ENCODE peak calls at places on chromosomes 2 and 18, in nine cellular contexts. Z, T, N, H, Y, P, O, A and C are unnamed samples.

GRCh38 chr2:100791294-100791935 is 28.5 kb upstream of the NPAS2 start:
- DNase-seq in T (no peak), P (no peak), Y (no peak), A (no peak), H (no peak), O (no peak), N (no peak), Z (no peak), C (no peak)

GRCh38 chr2:20421988-20422678 is 24.7 kb upstream of the RHOB start:
- DNase-seq in Y (peak; percentile 76), T (peak; percentile 41), N (no peak), H (no peak), A (peak; percentile 85), Z (peak; percentile 96), P (peak; percentile 82), O (peak; percentile 95), C (peak; percentile 97)

GRCh38 chr2:20179179-20179754 is 45.7 kb downstream of the SDC1 start:
- DNase-seq in T (no peak), O (no peak), N (no peak), Y (no peak), Z (no peak), H (no peak), P (no peak), A (no peak), C (no peak)

GRCh38 chr2:206275274-206276160 is 1.1 kb downstream of the ZDBF2 start:
- DNase-seq in H (peak; percentile 59), A (no peak), P (peak; percentile 29), T (no peak), N (no peak), Z (no peak), Y (peak; percentile 8), O (peak; percentile 53), C (no peak)

GRCh38 chr2:97724073-97724410 is 10.7 kb downstream of the ZAP70 start:
- DNase-seq in O (no peak), N (no peak), P (no peak), A (no peak), Z (no peak), T (no peak), H (no peak), Y (no peak), C (no peak)

GRCh38 chr2:9847140-9847539 is 3.9 kb downstream of the TAF1B start:
- DNase-seq in N (no peak), A (no peak), H (no peak), Z (no peak), O (peak; percentile 13), P (peak; percentile 67), Y (peak; percentile 56), T (no peak), C (no peak)

GRCh38 chr2:20001361-20001863 is 11.1 kb downstream of the MATN3 start:
- DNase-seq in O (no peak), P (peak; percentile 78), Y (no peak), N (no peak), T (no peak), A (no peak), Z (no peak), H (no peak), C (no peak)

GRCh38 chr2:201608021-201608420 is 35.3 kb downstream of the TMEM237 start:
- DNase-seq in H (no peak), N (no peak), P (no peak), Y (no peak), A (no peak), O (no peak), Z (no peak), T (no peak), C (no peak)

GRCh38 chr2:230713331-230714121 is 884 bp downstream of the CAB39 start:
- DNase-seq in O (peak; percentile 69), T (no peak), N (peak; percentile 51), A (peak; percentile 24), Y (no peak), H (peak; percentile 16), Z (peak; percentile 42), P (no peak), C (peak; percentile 73)

GRCh38 chr18:31429623-31430022 is 17.9 kb upstream of the DSG3 start:
- DNase-seq in T (no peak), A (no peak), Y (no peak), N (no peak), O (no peak), Z (no peak), P (peak; percentile 83), H (peak; percentile 10), C (no peak)

GRCh38 chr2:65164379-65165023 is 34.6 kb upstream of the RAB1A start:
- DNase-seq in H (no peak), A (no peak), Z (no peak), P (no peak), Y (no peak), O (peak; percentile 31), T (no peak), N (no peak), C (no peak)

GRCh38 chr2:166156985-166157490 is 29.2 kb upstream of the SCN1A start:
- DNase-seq in P (no peak), N (no peak), A (no peak), Y (no peak), H (no peak), T (no peak), O (no peak), Z (no peak), C (no peak)

GRCh38 chr2:68971591-68972231 is 2.7 kb upstream of the GKN1 start:
- DNase-seq in Z (peak; percentile 91), N (no peak), A (no peak), P (peak; percentile 49), Y (peak; percentile 97), T (peak; percentile 73), H (peak; percentile 98), O (peak; percentile 95), C (no peak)

GRCh38 chr2:132936261-132936660 is 266.3 kb upstream of the LYPD1 start:
- DNase-seq in Y (no peak), Z (no peak), N (no peak), H (no peak), A (no peak), O (peak; percentile 5), P (peak; percentile 36), T (no peak), C (no peak)

GRCh38 chr18:1865869-1866268 is 705.4 kb downstream of the METTL4 start:
- DNase-seq in Y (no peak), T (no peak), N (no peak), Z (no peak), O (no peak), P (no peak), H (no peak), A (no peak), C (no peak)

GRCh38 chr2:78202986-78203670 is 681.0 kb upstream of the LRRTM4 start:
- DNase-seq in T (no peak), A (no peak), P (no peak), N (no peak), Z (peak; percentile 3), H (no peak), O (no peak), Y (no peak), C (no peak)

GRCh38 chr2:203809084-203809521 is 58.5 kb upstream of the CTLA4 start:
- DNase-seq in H (no peak), T (no peak), Z (peak; percentile 40), O (peak; percentile 80), P (peak; percentile 38), A (no peak), N (no peak), Y (no peak), C (no peak)

GRCh38 chr2:196170681-196171247 is 614 bp downstream of the STK17B start:
- DNase-seq in Z (peak; percentile 23), A (no peak), O (peak; percentile 74), T (peak; percentile 24), H (peak; percentile 31), N (peak; percentile 41), P (peak; percentile 38), Y (no peak), C (no peak)

GRCh38 chr2:61632276-61633169 is 94.4 kb upstream of the XPO1 start:
- DNase-seq in T (no peak), O (peak; percentile 24), P (peak; percentile 8), A (no peak), Y (no peak), N (no peak), Z (no peak), H (no peak), C (no peak)

GRCh38 chr18:62979900-62980299 is 264.6 kb downstream of the PHLPP1 start:
- DNase-seq in N (no peak), T (no peak), P (no peak), Z (no peak), H (no peak), O (no peak), A (no peak), Y (no peak), C (no peak)

GRCh38 chr18:75407468-75408437 is 19.8 kb downstream of the SMIM21 start:
- DNase-seq in A (no peak), H (no peak), Y (peak; percentile 42), P (peak; percentile 79), N (no peak), Z (no peak), O (peak; percentile 53), T (peak; percentile 3), C (no peak)
- H3K4me3 ChIP-seq in A (peak overlapping the region; percentile 22), H (no peak overlapping the region), Y (no peak overlapping the region), P (no peak overlapping the region), N (no peak overlapping the region), Z (no peak overlapping the region), O (no peak overlapping the region), T (no peak overlapping the region), C (peak overlapping the region; percentile 7)

DNA sequence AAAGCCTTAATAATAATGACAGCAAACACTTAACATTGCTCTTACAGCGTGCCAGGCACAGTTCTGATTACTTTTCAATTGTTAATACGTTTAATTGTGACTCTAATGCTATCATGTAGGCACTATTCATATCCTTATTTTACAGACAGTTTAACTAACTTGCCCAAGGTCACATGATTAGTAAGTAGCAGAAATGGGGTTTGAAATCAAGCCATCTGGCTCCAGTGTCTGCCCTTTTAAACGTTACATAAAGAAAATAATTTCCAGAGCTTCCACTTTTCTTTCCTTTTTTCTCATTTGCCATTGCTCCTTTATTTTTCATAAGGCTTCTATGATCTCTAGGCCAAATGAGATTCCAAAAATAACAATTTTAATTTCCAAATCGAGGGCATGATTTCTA is 50.6 kb upstream of the IKZF2 start:
- DNase-seq in N (no peak), H (no peak), P (no peak), Z (no peak), Y (no peak), T (no peak), A (no peak), O (no peak), C (no peak)
- H3K4me3 ChIP-seq in N (no peak overlapping the region), H (no peak overlapping the region), P (no peak overlapping the region), Z (no peak overlapping the region), Y (no peak overlapping the region), T (no peak overlapping the region), A (no peak overlapping the region), O (no peak overlapping the region), C (no peak overlapping the region)

GRCh38 chr2:73899801-73900336 is 7.1 kb downstream of the ACTG2 start:
- DNase-seq in P (no peak), N (no peak), T (no peak), Y (no peak), H (no peak), A (no peak), O (no peak), Z (no peak), C (peak; percentile 52)
- H3K4me3 ChIP-seq in P (no peak overlapping the region), N (no peak overlapping the region), T (no peak overlapping the region), Y (no peak overlapping the region), H (no peak overlapping the region), A (no peak overlapping the region), O (no peak overlapping the region), Z (no peak overlapping the region), C (peak overlapping the region; percentile 75)

DNA sequence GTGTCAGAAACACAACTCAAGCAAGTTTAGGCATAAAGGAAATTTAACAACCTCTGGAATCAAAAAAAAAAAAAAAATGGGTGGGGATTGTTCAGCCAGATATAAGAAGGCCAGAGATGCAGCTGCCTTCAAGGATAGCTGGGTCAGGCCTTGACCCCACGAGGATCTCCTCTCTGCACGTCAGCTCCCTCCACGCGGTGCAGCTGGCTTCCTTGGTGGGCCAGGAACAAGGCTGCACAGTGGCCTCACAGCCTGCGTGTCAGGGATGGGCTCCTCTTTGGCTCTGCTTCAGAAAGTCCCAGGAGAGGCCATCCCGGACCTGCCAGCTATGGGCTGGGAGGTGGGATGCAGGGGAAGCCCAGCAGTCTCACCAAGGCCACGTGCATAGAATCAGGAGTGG is 55.5 kb downstream of the TIMM21 start:
- DNase-seq in H (no peak), T (no peak), P (no peak), A (no peak), Y (no peak), Z (no peak), N (no peak), O (no peak), C (no peak)
- H3K4me3 ChIP-seq in H (no peak overlapping the region), T (no peak overlapping the region), P (no peak overlapping the region), A (no peak overlapping the region), Y (no peak overlapping the region), Z (no peak overlapping the region), N (no peak overlapping the region), O (no peak overlapping the region), C (no peak overlapping the region)